ENCODE peak calls at places on chromosomes 5 and 9, in five cellular contexts. S is neuronal stem cell, T is H9, U is H1, R is mesenchymal stem cell. E is an unnamed sample.

GRCh38 chr9:133770076-133770777 is 32.1 kb upstream of the SARDH start:
- DNase-seq in U (peak), R (no peak), T (peak), S (no peak), E (no peak)

GRCh38 chr9:108924436-108924835 is 9.5 kb downstream of the ELP1 start:
- DNase-seq in U (no peak), T (no peak), R (no peak), S (no peak), E (no peak)

GRCh38 chr9:69332067-69332685 is 7.2 kb downstream of the ENTREP1 start:
- DNase-seq in R (no peak), S (no peak), U (no peak), T (no peak), E (no peak)

GRCh38 chr5:67530609-67531255 is 334.1 kb upstream of the CD180 start:
- DNase-seq in R (no peak), U (no peak), S (no peak), T (no peak), E (no peak)

GRCh38 chr5:157273131-157273556 is 7.2 kb downstream of the CYFIP2 start:
- DNase-seq in S (no peak), U (no peak), R (no peak), T (no peak), E (peak)

GRCh38 chr5:32443541-32444190 is 874 bp downstream of the ZFR start:
- DNase-seq in U (peak), R (peak), T (peak), S (peak), E (peak)

GRCh38 chr5:115455241-115455640 is 89.3 kb downstream of the FEM1C start:
- DNase-seq in R (peak), T (no peak), U (no peak), S (no peak), E (peak)

GRCh38 chr9:130895481-130896232 is 955 bp downstream of the QRFP start:
- DNase-seq in T (no peak), U (peak), R (no peak), S (no peak), E (no peak)

GRCh38 chr9:112787942-112788341 is 37.4 kb downstream of the SNX30 start:
- DNase-seq in R (no peak), U (no peak), T (no peak), S (no peak), E (no peak)

DNA sequence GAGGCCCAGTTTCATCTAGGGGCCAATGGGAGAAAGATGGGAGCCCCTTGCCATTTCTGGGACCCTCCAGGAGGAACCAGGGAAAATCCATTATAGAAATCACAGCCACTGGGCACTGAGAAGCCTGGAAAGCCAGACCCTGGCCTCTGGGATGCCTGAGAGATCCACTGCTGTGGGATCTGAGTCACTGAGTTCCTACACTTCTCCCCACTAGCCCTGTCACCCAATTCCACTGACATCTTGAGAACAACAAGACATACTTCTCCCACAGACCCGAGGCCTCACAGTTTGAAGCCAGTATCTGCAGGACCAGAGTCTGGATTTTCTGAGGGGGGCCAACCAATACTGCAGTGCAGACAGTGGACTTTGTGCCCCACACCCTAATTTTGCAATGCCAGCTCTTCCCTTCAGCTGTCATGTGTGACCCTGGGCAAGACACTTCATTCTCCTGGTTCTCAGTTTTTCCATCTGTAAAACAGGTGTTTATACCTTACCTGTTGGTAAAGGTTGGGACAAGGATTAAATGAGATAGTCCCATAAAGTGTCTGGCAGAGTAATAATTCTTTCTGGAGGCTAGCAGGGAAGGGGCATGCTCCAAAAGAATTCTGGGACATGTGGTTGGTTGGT is 46.5 kb downstream of the CXXC5 start:
- DNase-seq in U (no peak), T (no peak), R (peak), S (no peak), E (no peak)
- H4K91ac ChIP-seq in U (no peak), T (no peak), R (no peak), S (no peak), E (peak)

GRCh38 chr5:72943307-72943706 is 12.5 kb upstream of the FCHO2 start:
- DNase-seq in R (no peak), U (no peak), T (no peak), S (no peak), E (no peak)
- H2BK12ac ChIP-seq in R (no peak), U (no peak), T (no peak), S (no peak), E (no peak)

GRCh38 chr9:18606831-18607230 is 132.9 kb downstream of the ADAMTSL1 start:
- DNase-seq in U (no peak), R (peak), T (peak), S (peak), E (no peak)
- H4K91ac ChIP-seq in U (no peak), R (no peak), T (no peak), S (no peak), E (no peak)

GRCh38 chr9:86757382-86757720 is 190.0 kb downstream of the GAS1 start:
- DNase-seq in R (no peak), T (no peak), S (no peak), U (no peak), E (no peak)
- H2BK12ac ChIP-seq in R (no peak), T (no peak), S (no peak), U (no peak), E (no peak)

DNA sequence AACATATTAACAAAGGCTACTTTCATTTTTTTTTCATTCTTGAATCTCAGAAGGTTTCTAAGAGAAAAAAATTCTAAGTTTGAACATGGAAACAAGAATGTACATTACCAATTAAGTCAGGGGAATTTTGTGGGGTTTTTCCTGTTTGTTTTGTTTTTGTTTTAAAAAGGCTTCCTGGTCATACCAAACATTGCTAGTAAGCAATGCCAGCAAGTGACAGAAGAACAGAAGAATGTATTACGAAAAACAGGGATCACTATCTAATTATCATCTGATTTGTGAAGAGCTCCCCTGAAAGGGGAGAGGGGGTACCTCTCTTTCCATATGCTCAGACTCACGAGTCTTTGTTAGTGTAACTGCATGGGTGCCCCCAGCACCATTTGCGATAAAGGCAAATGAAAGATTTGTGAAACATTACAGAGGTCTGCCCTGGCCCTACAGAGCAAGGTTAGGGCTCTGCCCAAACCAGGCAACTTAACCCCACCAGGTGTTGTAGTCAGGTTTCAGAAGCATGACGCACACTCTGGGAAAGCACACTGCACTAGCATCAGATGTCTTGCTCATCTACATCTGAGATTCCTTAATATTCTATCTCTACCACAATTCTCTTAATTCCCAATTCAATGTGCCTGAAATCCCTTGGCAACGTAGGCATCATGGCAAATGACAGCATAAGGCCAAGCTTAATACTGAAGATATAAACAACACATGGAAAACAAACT is 268.2 kb downstream of the MLLT3 start:
- DNase-seq in U (no peak), R (peak), T (no peak), S (no peak), E (peak)
- H4K91ac ChIP-seq in U (no peak), R (no peak), T (no peak), S (no peak), E (no peak)

GRCh38 chr9:92293075-92293354 is 482 bp downstream of the IARS1 start:
- DNase-seq in U (no peak), S (no peak), R (no peak), T (no peak), E (no peak)
- H2BK12ac ChIP-seq in U (no peak), S (no peak), R (no peak), T (no peak), E (no peak)

DNA sequence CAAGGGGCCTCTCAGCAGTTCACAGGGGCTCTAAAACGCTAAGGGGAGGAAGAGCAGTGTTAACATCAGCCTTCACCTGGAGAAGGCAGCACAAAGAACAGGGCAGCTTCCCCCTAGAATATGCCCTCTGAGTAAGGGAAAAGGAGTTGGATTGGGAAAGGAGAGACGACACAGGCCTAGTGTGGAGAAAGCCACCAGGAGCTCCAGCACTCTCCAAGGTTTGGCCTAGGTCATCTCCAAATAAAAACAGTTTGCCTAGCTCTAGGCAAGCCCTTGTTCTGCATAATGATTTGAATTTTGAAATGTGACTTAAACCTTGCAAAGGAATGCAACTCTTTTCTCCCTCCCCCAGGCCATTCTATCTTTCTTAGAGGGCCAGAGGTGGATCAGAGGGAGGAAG is 100.0 kb upstream of the SSBP2 start:
- DNase-seq in U (no peak), S (no peak), T (no peak), R (peak), E (no peak)
- H4K91ac ChIP-seq in U (peak), S (no peak), T (no peak), R (peak), E (peak)

DNA sequence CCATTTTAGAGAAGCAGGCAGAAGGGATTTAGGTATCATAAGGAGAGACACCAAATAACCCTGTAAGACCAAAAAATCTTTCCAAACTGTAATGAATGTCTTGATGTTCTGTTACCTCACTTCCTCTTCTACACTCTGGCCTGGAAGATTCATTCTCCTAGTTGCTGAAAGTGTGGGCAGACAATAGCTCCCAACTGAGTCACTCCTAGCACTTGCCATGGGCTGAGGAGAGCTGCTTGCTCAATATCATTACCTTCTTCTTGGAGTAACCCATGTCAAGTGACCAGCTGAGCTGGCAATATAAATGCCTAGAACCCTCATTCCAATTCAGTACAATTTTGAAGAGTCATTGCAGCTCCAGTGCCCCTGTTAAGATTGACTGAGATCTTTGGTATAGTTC is 1985.5 kb upstream of the CDH6 start:
- DNase-seq in U (no peak), S (no peak), T (no peak), R (peak), E (no peak)
- H2BK12ac ChIP-seq in U (no peak), S (no peak), T (no peak), R (no peak), E (no peak)

DNA sequence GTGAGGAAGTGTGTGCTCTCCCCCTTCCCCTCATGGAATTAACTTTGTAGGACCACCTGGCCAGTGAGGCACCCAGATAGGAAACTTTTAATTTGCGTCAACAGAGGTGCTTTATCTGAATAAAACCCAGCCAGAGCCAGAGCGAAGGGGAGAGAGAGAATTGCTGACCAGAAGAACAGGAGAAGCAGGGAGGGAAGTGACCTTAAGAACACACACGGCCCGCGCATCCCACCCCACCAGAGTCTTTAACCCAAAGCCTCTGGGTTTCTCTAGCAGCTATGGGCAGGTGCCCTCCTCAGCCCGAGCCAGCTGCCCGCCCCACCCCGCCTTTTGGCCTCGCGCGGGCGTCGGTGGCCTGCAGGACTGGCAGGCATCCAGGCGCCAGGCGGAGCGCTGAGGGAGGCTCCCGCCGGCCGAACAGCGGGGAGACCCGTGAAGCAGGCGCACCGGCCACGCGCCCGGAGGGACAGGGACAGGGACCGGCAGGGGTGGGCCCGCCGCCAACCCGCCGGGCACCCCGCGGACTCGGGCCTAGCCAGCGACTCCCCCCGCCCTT is 568 bp downstream of the ERAP1 start:
- DNase-seq in S (peak), U (peak), T (peak), R (peak), E (peak)
- H4K91ac ChIP-seq in S (peak), U (no peak), T (no peak), R (peak), E (peak)

DNA sequence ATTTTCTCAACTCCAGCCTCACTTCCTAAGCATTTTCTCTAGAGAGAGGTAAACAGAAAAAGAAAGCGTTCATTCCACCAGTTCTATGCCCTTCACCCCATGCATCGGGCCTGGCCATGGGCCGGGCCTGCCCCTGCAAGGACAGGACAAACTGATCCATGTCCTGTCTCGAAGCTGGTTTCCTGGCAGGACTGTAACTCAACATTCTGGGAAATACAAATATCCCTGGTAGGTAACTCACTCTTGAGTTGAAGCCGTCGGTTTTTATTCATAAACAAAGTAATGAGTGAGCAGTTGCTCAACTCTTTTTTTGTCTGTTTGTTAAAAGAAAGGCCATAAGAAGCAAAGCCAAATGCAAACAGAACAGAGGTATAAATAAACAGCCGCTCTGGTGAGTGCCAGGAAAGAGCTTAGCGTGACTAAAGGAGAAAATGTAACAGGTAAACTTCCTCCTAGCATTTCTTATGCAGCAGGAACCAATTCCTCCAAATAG is 64.4 kb upstream of the DNAH5 start:
- DNase-seq in R (peak), U (no peak), T (no peak), S (no peak), E (no peak)
- H2BK12ac ChIP-seq in R (no peak), U (no peak), T (no peak), S (no peak), E (no peak)